ENCODE peak calls at places on chromosomes 16 and 17, in four cellular contexts. B is pancreas, U is H9, R is colonic mucosa. S is an unnamed sample.

GRCh38 chr17:31919802-31920525 is 16.8 kb upstream of the SUZ12 start:
- DNase-seq in B (no peak), R (no peak), U (no peak), S (no peak)

GRCh38 chr17:10646393-10646990 is 10.6 kb downstream of the MYH3 start:
- DNase-seq in R (peak), U (peak), B (peak), S (peak)

GRCh38 chr16:74449470-74449869 is 28.2 kb upstream of the CLEC18B start:
- DNase-seq in R (no peak), B (no peak), U (no peak), S (no peak)

GRCh38 chr16:31438414-31438813 is 4.2 kb downstream of the ZNF843 start:
- DNase-seq in B (no peak), R (no peak), U (no peak), S (no peak)

GRCh38 chr17:31394544-31394943 is 3.1 kb downstream of the RAB11FIP4 start:
- DNase-seq in R (peak), U (peak), B (no peak), S (no peak)

GRCh38 chr17:38509008-38509771 is 80.9 kb downstream of the ARHGAP23 start:
- DNase-seq in B (peak), U (peak), R (peak), S (peak)

GRCh38 chr16:66299349-66299748 is 67.1 kb upstream of the CDH5 start:
- DNase-seq in B (no peak), U (no peak), R (no peak), S (no peak)

GRCh38 chr17:15404116-15404730 is 62.8 kb upstream of the TEKT3 start:
- DNase-seq in R (no peak), U (no peak), B (no peak), S (no peak)

GRCh38 chr17:6187836-6188235 is 117.7 kb downstream of the WSCD1 start:
- DNase-seq in R (no peak), U (peak), B (no peak), S (no peak)

GRCh38 chr17:17412331-17412730 is 64.5 kb upstream of the MED9 start:
- DNase-seq in B (no peak), R (no peak), U (no peak), S (no peak)

GRCh38 chr17:6178959-6179358 is 108.8 kb downstream of the WSCD1 start:
- DNase-seq in R (no peak), B (no peak), U (no peak), S (no peak)

GRCh38 chr17:71460943-71461342 is 659.9 kb upstream of the SOX9 start:
- DNase-seq in U (no peak), B (no peak), R (peak), S (peak)
- TF ChIP-seq CTCF in U (peak), B (peak), R (peak), S (peak)

GRCh38 chr16:11256657-11257130 is 690 bp upstream of the SOCS1 start:
- DNase-seq in B (no peak), U (peak), R (peak), S (peak)
- TF ChIP-seq CTCF in B (no peak), U (no peak), R (no peak), S (no peak)

DNA sequence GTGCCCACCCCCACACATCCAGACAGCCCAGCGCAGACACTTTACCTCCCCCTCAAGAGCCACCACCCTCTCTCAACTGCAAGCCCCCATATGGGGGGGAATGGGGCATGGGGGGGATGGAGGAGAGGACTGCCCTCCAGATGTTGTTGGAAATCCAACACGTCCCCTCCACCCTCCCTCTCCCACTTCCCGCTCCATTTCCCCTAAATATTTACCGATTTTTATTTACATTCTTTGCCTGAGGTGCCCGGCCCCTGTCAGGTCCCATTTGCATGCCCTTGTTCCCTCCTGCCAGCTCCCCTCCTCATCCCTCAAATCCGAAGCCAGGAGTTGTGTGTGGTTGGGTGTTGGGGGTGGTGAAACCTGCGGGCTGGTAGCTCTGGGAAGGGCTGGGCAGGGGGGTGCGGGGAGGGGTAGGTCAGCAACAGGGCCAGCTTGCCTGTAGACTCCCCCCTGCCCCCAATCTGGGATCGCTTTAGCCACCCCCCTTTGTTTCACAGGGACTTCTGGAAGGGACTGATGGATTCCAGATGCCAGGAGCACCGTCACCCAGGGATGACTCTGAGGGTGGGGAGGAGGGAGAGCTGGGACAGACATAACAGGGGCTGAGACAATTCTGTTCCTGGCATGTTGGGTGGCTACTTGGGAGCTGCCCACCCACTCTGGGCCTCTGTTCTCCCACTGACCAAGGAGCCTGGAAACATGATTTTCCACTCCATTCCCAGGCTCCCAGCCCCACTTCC is 39.7 kb upstream of the NGFR start:
- DNase-seq in B (no peak), U (no peak), R (no peak), S (no peak)
- TF ChIP-seq CTCF in B (no peak), U (no peak), R (no peak), S (no peak)

DNA sequence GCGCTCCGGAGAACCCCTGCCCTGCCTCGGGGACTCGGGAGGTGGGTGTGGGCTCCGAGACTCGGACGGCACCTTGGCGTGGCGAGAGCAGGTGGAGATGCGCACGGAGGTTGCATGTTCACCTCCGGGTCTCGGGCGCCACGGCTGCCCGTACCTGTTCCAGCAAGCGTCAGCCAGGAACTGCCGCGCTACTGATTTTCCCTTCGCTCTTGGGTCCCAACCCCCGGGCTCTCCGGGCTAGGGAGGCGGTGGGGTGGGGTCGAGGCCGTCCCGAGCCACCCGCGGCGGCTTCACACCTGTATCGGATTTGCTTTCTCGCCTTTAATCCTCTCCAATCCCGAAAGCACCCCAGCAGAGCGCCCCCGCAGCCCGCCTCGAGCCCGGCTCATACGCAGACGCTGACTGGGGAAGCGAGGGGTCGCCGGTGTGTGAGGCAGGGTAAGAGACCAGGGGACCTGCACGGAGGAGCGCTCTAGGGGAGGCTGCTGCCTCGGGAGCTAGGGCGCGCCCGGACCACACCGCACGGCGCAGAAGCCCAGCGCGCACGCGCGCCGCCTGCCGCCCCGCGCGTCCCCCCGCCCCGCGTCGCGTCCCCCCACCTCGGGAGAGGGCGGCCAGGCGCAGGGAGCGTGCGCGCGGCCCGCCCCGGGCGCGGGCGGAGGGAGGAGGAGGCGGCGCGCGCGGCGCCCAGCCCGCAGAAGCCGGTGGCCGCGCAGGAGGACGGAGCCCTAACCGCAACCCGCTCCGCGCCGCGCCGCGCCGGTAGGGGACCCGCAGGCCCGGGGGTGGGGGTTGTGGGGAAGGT is at the start of gene DUSP14:
- DNase-seq in B (peak), U (peak), R (peak), S (peak)
- TF ChIP-seq CTCF in B (no peak), U (no peak), R (no peak), S (no peak)

GRCh38 chr17:41687828-41688640 is 651 bp upstream of the EIF1 start:
- DNase-seq in U (no peak), R (peak), B (no peak), S (no peak)
- TF ChIP-seq CTCF in U (peak), R (no peak), B (no peak), S (no peak)

GRCh38 chr17:82871776-82872561 is 32.1 kb upstream of the ZNF750 start:
- DNase-seq in U (no peak), R (no peak), B (peak), S (no peak)
- TF ChIP-seq CTCF in U (peak), R (no peak), B (no peak), S (no peak)

DNA sequence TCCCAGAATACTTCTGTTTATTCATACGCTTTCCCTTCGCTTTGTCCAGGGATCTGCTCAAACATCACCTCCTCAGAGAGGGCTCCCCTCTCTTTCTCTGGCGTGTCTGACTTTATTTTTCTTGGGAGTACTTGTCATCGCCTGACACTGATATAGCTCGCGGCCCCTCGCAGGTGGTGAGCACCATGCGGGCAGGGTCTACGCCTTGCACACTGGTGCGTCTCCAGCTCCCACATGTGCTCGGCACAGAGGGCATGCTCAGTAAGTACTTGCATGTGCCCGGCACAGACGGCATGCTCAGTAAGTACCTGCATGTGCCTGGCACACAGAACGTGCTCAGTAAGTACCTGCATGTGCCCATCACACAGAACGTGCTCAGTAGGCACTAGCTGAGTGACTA is 57.5 kb downstream of the IRF8 start:
- DNase-seq in R (no peak), U (no peak), B (no peak), S (no peak)
- TF ChIP-seq CTCF in R (no peak), U (no peak), B (no peak), S (no peak)

GRCh38 chr16:62194828-62195227 is 158.6 kb upstream of the CDH8 start:
- DNase-seq in R (no peak), U (no peak), B (no peak), S (no peak)
- TF ChIP-seq CTCF in R (no peak), U (peak), B (no peak), S (peak)

DNA sequence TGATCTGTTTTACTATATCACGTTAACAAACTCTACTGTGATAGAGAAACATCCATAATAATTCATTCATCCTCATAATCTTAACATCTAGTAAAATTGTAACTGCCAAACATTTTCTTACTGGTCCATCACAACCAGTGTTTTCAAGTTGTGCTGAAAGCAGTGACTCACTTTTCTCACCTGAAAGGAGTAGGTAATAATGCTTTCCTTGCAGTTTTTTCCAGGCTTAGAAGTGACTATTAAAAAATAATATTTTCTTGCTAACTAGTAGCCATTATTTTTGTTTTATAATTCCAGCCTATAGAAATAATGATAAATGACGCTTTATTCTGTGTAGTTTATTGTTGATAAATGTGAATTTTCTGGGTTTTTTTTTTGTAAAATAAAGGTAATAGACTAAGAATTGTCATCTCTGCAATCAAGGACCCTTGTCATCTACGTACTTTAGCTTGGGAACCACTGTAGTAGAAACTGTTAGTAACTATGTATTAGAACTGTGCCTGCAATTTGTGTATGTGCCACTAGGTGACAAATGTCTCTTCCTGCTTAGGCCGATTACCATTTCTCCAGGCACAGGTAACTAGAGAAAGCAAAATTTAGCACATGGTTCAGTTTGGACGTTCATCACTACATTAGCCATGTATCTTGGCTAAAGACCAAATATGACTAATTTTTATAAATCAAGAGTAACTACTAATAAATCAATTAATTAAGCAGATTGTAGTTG is 409.4 kb upstream of the ERCC4 start:
- DNase-seq in B (no peak), R (no peak), U (no peak), S (no peak)
- TF ChIP-seq CTCF in B (no peak), R (no peak), U (peak), S (peak)

GRCh38 chr17:40314557-40314953 is 5.6 kb downstream of the RARA start:
- DNase-seq in U (no peak), R (peak), B (peak), S (peak)
- TF ChIP-seq CTCF in U (no peak), R (no peak), B (no peak), S (no peak)

S was measured in glutamatergic neuron.